ENCODE peak calls at places on chromosomes 16 and 17, in four cellular contexts. Y is epithelial cell of esophagus, R is foreskin fibroblast, O is endothelial cell. Z is an unnamed sample.

GRCh38 chr17:3043737-3044365 is 19.6 kb downstream of the OR1D5 start:
- DNase-seq in Y (no peak), R (no peak), O (peak), Z (no peak)

GRCh38 chr16:88393034-88393433 is 10.3 kb downstream of the ZNF469 start:
- DNase-seq in Y (no peak), R (peak), O (no peak), Z (no peak)

GRCh38 chr17:82820278-82821251 is 19.3 kb downstream of the ZNF750 start:
- DNase-seq in Y (no peak), R (no peak), O (no peak), Z (no peak)

GRCh38 chr17:34306466-34306865 is 12.8 kb upstream of the CCL8 start:
- DNase-seq in Y (peak), R (peak), O (peak), Z (no peak)

GRCh38 chr16:19911747-19912146 is 27.1 kb upstream of the GPRC5B start:
- DNase-seq in Y (no peak), R (no peak), O (no peak), Z (no peak)

GRCh38 chr16:87965973-87966667 is 14.9 kb downstream of the BANP start:
- DNase-seq in Y (no peak), R (peak), O (no peak), Z (no peak)

GRCh38 chr16:88705076-88705684 is 1.0 kb downstream of the RNF166 start:
- DNase-seq in Y (no peak), R (peak), O (no peak), Z (no peak)

GRCh38 chr17:17537311-17538099 is 41.3 kb upstream of the RASD1 start:
- DNase-seq in Y (no peak), R (peak), O (no peak), Z (no peak)

GRCh38 chr17:50686494-50687199 is 21.1 kb downstream of the ANKRD40 start:
- DNase-seq in Y (peak), R (peak), O (no peak), Z (no peak)

GRCh38 chr16:12439443-12440232 is 364.0 kb downstream of the CPPED1 start:
- DNase-seq in Y (no peak), R (no peak), O (no peak), Z (no peak)

GRCh38 chr16:25109643-25110042 is 1.9 kb upstream of the LCMT1 start:
- DNase-seq in Y (peak), R (peak), O (no peak), Z (no peak)

GRCh38 chr16:25110392-25110947 is 1.1 kb upstream of the LCMT1 start:
- DNase-seq in Y (no peak), R (peak), O (no peak), Z (no peak)

GRCh38 chr16:25108054-25108453 is 3.5 kb upstream of the LCMT1 start:
- DNase-seq in Y (no peak), R (no peak), O (no peak), Z (no peak)

GRCh38 chr16:25114121-25114520 is 2.6 kb downstream of the LCMT1 start:
- DNase-seq in Y (no peak), R (no peak), O (no peak), Z (no peak)

DNA sequence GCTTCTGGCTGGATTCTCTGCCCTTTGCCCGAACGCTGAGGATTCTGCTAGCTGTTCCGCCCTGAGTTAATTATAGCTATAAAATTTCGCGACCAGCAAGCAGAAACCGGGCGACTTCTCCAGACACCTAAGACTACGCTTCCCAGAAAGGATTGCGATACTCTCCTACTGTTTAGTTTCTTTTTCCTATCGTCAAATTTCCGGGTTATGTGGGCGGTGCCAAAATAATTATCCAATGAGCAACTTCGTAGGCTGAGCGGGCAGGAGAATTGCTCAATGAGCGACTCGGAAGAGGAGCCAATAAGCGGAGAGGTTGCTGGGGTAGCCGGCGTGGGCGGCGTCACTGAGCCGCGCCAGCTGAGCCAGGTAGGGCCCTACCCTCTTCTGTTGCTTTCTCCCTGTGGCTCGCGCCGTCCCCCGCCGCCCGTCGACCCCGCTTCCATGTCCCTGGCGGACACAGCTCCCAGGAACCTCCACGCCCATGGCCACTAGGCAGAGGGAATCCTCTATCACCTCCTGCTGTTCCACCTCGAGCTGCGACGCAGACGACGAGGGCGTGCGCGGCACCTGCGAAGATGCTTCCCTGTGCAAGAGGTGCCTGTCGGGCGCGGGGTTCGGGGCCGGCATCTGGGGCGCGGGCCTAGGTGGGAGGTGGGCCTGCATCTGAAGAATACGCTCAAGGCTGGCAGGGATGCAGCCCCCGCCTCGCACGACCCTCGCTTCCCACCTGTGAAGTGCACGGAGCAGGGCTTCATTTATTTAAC is at the start of gene LCMT1:
- DNase-seq in Y (peak), R (peak), O (peak), Z (peak)
- TF ChIP-seq CTCF in Y (no peak), R (no peak), O (no peak), Z (no peak)

DNA sequence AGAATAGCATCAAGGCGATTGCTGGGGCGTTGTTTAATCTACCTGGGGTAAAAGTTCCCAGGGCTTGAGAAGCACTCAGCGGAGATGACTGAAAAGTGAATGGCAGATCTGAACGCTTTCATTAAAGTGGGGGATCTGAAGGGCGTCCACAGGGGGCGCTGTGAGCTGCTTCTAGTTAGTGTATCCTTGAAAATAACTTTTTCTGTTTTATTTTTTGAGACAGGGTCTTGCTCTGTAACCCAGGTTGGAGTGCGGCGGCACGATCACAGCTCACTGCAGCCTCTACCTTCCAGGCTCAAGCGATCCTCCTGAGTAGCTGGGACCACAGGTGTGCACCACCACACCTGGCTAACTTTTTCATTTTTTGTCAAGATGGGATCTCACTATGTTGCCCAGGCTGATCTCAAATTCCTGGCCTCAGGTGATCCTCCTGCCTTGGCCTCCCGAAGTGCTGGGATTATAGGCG is 360.4 kb downstream of the SEC14L1 start:
- DNase-seq in Y (no peak), R (peak), O (no peak), Z (no peak)
- TF ChIP-seq CTCF in Y (peak), R (peak), O (peak), Z (peak)

DNA sequence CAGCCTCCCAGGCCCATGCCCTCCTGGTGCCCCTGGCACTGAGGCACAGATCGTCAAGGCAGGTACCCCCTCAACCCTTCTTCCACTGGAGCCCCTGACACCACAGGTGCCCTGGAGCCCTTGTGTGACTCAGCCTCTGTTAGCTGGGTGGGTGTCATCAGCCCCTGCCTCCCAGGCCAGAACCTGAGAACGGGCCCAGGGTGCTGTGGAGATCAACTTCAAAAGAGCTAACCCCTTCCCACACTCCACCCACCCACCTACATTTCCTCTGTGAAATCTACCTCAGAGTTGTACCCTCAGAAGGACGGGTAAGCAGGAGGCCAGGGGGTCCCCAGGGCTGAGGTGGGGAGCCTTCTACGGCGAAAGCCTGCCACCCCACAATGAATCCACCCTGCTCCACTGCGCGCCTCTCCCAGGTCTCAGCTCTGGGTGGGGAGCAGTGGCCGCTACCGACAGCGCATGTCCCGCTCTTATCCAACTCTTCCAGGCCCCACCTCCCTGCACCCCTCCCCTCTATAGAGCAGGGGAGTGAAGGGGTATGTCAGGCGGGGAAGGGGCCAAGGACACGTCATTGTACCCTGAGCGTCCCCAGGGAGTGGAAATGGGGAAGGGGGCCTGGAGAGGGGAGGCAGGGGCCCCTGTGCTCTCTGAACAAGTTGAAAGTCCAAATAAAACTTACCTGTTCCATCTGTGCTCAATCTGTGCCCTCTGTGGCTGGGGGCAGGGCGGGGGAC is 17.6 kb downstream of the TBKBP1 start:
- DNase-seq in Y (no peak), R (no peak), O (no peak), Z (no peak)
- TF ChIP-seq CTCF in Y (no peak), R (no peak), O (no peak), Z (no peak)

GRCh38 chr17:16214190-16215001 is 938 bp downstream of the NCOR1 start:
- DNase-seq in Y (peak), R (no peak), O (no peak), Z (no peak)

GRCh38 chr17:16215273-16215964 is at the start of gene NCOR1:
- DNase-seq in Y (peak), R (peak), O (peak), Z (peak)

GRCh38 chr17:16215965-16216316 is 607 bp upstream of the NCOR1 start:
- DNase-seq in Y (peak), R (peak), O (no peak), Z (no peak)

GRCh38 chr17:16215002-16215272 is 397 bp downstream of the NCOR1 start:
- DNase-seq in Y (peak), R (peak), O (peak), Z (no peak)

GRCh38 chr17:16217002-16217635 is at the start of gene PIGL:
- DNase-seq in Y (peak), R (peak), O (peak), Z (peak)
- TF ChIP-seq CTCF in Y (no peak), R (no peak), O (no peak), Z (no peak)

DNA sequence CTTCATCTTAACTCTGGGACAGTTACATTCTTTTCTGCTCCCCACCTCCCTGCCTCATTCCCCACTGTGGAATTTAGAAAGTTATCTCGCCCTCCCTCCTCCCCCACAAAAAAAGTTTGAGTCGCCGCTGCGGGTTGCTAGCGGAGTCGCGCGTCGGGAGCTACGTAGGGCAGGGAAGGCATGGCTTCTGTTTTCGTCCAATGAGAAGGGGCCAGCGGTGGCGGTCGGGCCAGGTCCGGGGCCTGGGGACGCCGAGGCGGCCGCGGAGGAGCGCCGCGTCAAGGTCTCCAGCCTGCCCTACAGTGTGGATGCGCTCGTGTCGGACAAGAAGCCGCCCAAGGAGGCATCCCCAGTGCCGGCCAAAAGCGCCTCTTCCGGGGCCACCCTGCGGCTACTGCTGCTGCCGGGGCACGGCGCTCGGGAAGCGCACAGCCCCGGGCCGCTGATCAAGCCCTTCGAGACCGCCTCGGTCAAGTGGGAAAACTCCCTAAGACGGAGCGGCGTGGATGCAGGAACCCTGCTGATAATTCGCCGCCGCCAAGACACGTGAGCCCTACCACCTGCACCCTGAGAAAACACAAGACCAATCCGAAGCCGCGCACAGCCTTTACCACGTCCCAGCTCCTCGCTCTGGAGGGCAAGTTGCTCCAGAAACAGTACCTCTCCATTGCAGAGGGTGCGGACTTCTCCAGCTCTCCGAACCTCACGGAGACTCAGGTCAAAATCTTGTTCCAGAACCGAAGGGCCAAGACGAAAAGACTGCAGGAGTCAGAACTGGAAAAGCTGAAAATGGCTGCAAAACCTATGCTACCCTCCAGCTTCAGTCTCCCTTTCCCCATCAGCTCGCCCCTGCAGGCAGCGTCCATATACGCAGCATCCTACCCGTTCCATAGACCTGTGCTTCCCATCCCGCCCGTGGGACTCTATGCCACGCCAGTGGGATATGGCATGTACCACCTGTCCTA is 8.9 kb downstream of the OR4D1 start:
- DNase-seq in Y (peak), R (peak), O (peak), Z (no peak)
- TF ChIP-seq CTCF in Y (no peak), R (no peak), O (no peak), Z (no peak)

GRCh38 chr17:48561894-48562810 is 16.0 kb downstream of the HOXB4 start:
- DNase-seq in Y (no peak), R (no peak), O (no peak), Z (no peak)
- TF ChIP-seq CTCF in Y (no peak), R (no peak), O (peak), Z (no peak)

GRCh38 chr17:55513885-55514590 is 2.8 kb upstream of the SMIM36 start:
- DNase-seq in Y (peak), R (peak), O (peak), Z (no peak)
- TF ChIP-seq CTCF in Y (peak), R (peak), O (peak), Z (peak)

DNA sequence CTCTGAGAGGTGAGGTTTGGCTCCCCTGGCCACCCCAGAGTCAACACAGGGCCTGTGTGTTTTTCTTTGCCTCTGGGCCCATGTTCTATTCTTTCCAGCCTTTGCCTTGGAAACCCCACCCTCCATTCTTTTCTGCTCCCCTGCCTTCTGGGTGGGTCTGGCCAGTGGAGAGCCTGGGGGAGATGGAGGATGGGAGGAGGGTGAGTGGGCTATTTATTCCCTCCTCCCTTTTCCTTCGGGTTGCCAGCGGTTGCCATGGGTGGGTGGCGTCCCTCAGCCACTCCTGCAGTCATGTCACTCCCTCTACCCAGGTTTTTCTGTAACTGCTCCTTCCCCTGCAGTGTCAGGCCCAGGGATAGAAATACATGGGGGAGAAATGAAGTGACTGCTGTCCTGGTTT is 15.5 kb downstream of the CMIP start:
- DNase-seq in Y (no peak), R (no peak), O (no peak), Z (no peak)
- TF ChIP-seq CTCF in Y (no peak), R (no peak), O (no peak), Z (no peak)

Z was measured in D721Med.